ENCODE peak calls at places on chromosomes 11 and 22, in seven cellular contexts. One of them, this sample, is unnamed.

GRCh38 chr11:43327987-43328386 is 16.2 kb downstream of the API5 start:
- DNase-seq in HuH-7.5: no peak
- DNase-seq in stimulated activated CD8-positive, alpha-beta memory T cell treated with anti-CD3 and anti-CD28 coated beads, Interleukin-4, amount 100 ng/mL, for 1 hour: no peak
- DNase-seq in H4: peak
- DNase-seq in left ventricle myocardium superior: no peak
- DNase-seq in Caco-2: no peak
- DNase-seq in activated gamma-delta T cell treated with anti-CD3 and anti-CD28 coated beads, Interleukin-2, amount 50 U/mL, for 16 hours: no peak
- DNase-seq in this sample: no peak

GRCh38 chr11:45964911-45965389 is 42.5 kb downstream of the LARGE2 start:
- DNase-seq in stimulated activated CD8-positive, alpha-beta memory T cell treated with anti-CD3 and anti-CD28 coated beads, Interleukin-4, amount 100 ng/mL, for 1 hour: peak
- DNase-seq in left ventricle myocardium superior: peak
- DNase-seq in activated gamma-delta T cell treated with anti-CD3 and anti-CD28 coated beads, Interleukin-2, amount 50 U/mL, for 16 hours: peak
- DNase-seq in HuH-7.5: peak
- DNase-seq in H4: peak
- DNase-seq in Caco-2: peak
- DNase-seq in this sample: peak

GRCh38 chr22:37887610-37888378 is 18.3 kb upstream of the MICALL1 start:
- DNase-seq in Caco-2: peak
- DNase-seq in H4: no peak
- DNase-seq in left ventricle myocardium superior: no peak
- DNase-seq in HuH-7.5: no peak
- DNase-seq in stimulated activated CD8-positive, alpha-beta memory T cell treated with anti-CD3 and anti-CD28 coated beads, Interleukin-4, amount 100 ng/mL, for 1 hour: no peak
- DNase-seq in activated gamma-delta T cell treated with anti-CD3 and anti-CD28 coated beads, Interleukin-2, amount 50 U/mL, for 16 hours: no peak
- DNase-seq in this sample: no peak

GRCh38 chr11:71425851-71426250 is 22.3 kb downstream of the DHCR7 start:
- DNase-seq in HuH-7.5: no peak
- DNase-seq in activated gamma-delta T cell treated with anti-CD3 and anti-CD28 coated beads, Interleukin-2, amount 50 U/mL, for 16 hours: no peak
- DNase-seq in Caco-2: no peak
- DNase-seq in stimulated activated CD8-positive, alpha-beta memory T cell treated with anti-CD3 and anti-CD28 coated beads, Interleukin-4, amount 100 ng/mL, for 1 hour: no peak
- DNase-seq in left ventricle myocardium superior: no peak
- DNase-seq in H4: no peak
- DNase-seq in this sample: no peak

GRCh38 chr22:48574776-48575566 is 1252.7 kb downstream of the BRD1 start:
- DNase-seq in Caco-2: peak
- DNase-seq in stimulated activated CD8-positive, alpha-beta memory T cell treated with anti-CD3 and anti-CD28 coated beads, Interleukin-4, amount 100 ng/mL, for 1 hour: no peak
- DNase-seq in H4: peak
- DNase-seq in left ventricle myocardium superior: peak
- DNase-seq in activated gamma-delta T cell treated with anti-CD3 and anti-CD28 coated beads, Interleukin-2, amount 50 U/mL, for 16 hours: no peak
- DNase-seq in HuH-7.5: no peak
- DNase-seq in this sample: no peak

GRCh38 chr11:119709638-119710346 is 19.2 kb downstream of the NECTIN1 start:
- DNase-seq in H4: peak
- DNase-seq in left ventricle myocardium superior: peak
- DNase-seq in Caco-2: no peak
- DNase-seq in HuH-7.5: no peak
- DNase-seq in activated gamma-delta T cell treated with anti-CD3 and anti-CD28 coated beads, Interleukin-2, amount 50 U/mL, for 16 hours: no peak
- DNase-seq in stimulated activated CD8-positive, alpha-beta memory T cell treated with anti-CD3 and anti-CD28 coated beads, Interleukin-4, amount 100 ng/mL, for 1 hour: no peak
- DNase-seq in this sample: no peak

GRCh38 chr11:122981388-122982264 is at the start of gene BSX:
- DNase-seq in stimulated activated CD8-positive, alpha-beta memory T cell treated with anti-CD3 and anti-CD28 coated beads, Interleukin-4, amount 100 ng/mL, for 1 hour: peak
- DNase-seq in HuH-7.5: peak
- DNase-seq in activated gamma-delta T cell treated with anti-CD3 and anti-CD28 coated beads, Interleukin-2, amount 50 U/mL, for 16 hours: peak
- DNase-seq in left ventricle myocardium superior: peak
- DNase-seq in H4: peak
- DNase-seq in Caco-2: peak
- DNase-seq in this sample: peak

GRCh38 chr11:35390737-35391682 is 28.3 kb downstream of the SLC1A2 start:
- DNase-seq in stimulated activated CD8-positive, alpha-beta memory T cell treated with anti-CD3 and anti-CD28 coated beads, Interleukin-4, amount 100 ng/mL, for 1 hour: no peak
- DNase-seq in Caco-2: no peak
- DNase-seq in HuH-7.5: no peak
- DNase-seq in H4: peak
- DNase-seq in left ventricle myocardium superior: no peak
- DNase-seq in activated gamma-delta T cell treated with anti-CD3 and anti-CD28 coated beads, Interleukin-2, amount 50 U/mL, for 16 hours: no peak
- DNase-seq in this sample: no peak

GRCh38 chr22:46031965-46032851 is 55.2 kb upstream of the WNT7B start:
- DNase-seq in stimulated activated CD8-positive, alpha-beta memory T cell treated with anti-CD3 and anti-CD28 coated beads, Interleukin-4, amount 100 ng/mL, for 1 hour: no peak
- DNase-seq in Caco-2: no peak
- DNase-seq in HuH-7.5: no peak
- DNase-seq in activated gamma-delta T cell treated with anti-CD3 and anti-CD28 coated beads, Interleukin-2, amount 50 U/mL, for 16 hours: no peak
- DNase-seq in left ventricle myocardium superior: peak
- DNase-seq in H4: no peak
- DNase-seq in this sample: no peak

GRCh38 chr11:69114811-69115523 is 40.8 kb upstream of the SMIM38 start:
- DNase-seq in activated gamma-delta T cell treated with anti-CD3 and anti-CD28 coated beads, Interleukin-2, amount 50 U/mL, for 16 hours: no peak
- DNase-seq in H4: no peak
- DNase-seq in left ventricle myocardium superior: peak
- DNase-seq in Caco-2: peak
- DNase-seq in HuH-7.5: no peak
- DNase-seq in stimulated activated CD8-positive, alpha-beta memory T cell treated with anti-CD3 and anti-CD28 coated beads, Interleukin-4, amount 100 ng/mL, for 1 hour: no peak
- DNase-seq in this sample: no peak

This sample was measured in stimulated activated effector memory CD8-positive, alpha-beta T cell treated with anti-CD3 and anti-CD28 coated beads, Interleukin-12 subunit alpha, Interleukin-12 subunit beta, amount 100 ng/mL, for 72 hours.